ENCODE peak calls at places on chromosomes 11 and 22, in five cellular contexts. F is left ventricle myocardium inferior, U is vagina, T is upper lobe of right lung, D is OCI-LY7. R is an unnamed sample. For H3K4me1, the result is how much of the 10 kb centered on the place peaks cover.

GRCh38 chr11:134835561-134835960 is 423.5 kb upstream of the B3GAT1 start:
- DNase-seq in F (no peak), U (no peak), T (no peak), D (no peak), R (no peak)

GRCh38 chr22:37206841-37207821 is 5.1 kb downstream of the SSTR3 start:
- DNase-seq in F (no peak), U (no peak), T (peak), D (no peak), R (peak)

GRCh38 chr22:32754413-32755041 is 47.0 kb upstream of the TIMP3 start:
- DNase-seq in F (peak), U (no peak), T (no peak), D (no peak), R (peak)

GRCh38 chr11:47234669-47235075 is 13.9 kb downstream of the ACP2 start:
- DNase-seq in F (no peak), U (no peak), T (no peak), D (no peak), R (no peak)

GRCh38 chr11:111569476-111569875 is 29.0 kb downstream of the LAYN start:
- DNase-seq in F (no peak), U (no peak), T (no peak), D (no peak), R (no peak)

GRCh38 chr11:1117970-1118369 is 39.8 kb upstream of the MUC5AC start:
- DNase-seq in F (no peak), U (no peak), T (no peak), D (no peak), R (peak)

GRCh38 chr22:49628351-49629023 is 199.2 kb downstream of the BRD1 start:
- DNase-seq in F (no peak), U (no peak), T (no peak), D (no peak), R (no peak)

GRCh38 chr22:17724678-17725464 is 49.4 kb downstream of the BID start:
- DNase-seq in F (no peak), U (no peak), T (no peak), D (no peak), R (no peak)

GRCh38 chr22:42313804-42314581 is 43.5 kb upstream of the TCF20 start:
- DNase-seq in F (peak), U (no peak), T (no peak), D (peak), R (no peak)

GRCh38 chr22:30301995-30302809 is 12.9 kb upstream of the CASTOR1 start:
- DNase-seq in F (peak), U (no peak), T (peak), D (peak), R (no peak)
- H3K4me1 ChIP-seq in F (half or more), U (half or more), T (half or more), D (half or more), R (half or more)

GRCh38 chr11:77144854-77145428 is 16.9 kb downstream of the MYO7A start:
- DNase-seq in F (no peak), U (no peak), T (no peak), D (no peak), R (no peak)
- H3K27ac ChIP-seq in F (no peak), U (no peak), T (no peak), D (no peak), R (no peak)

GRCh38 chr11:34940026-34940677 is 23.7 kb downstream of the PDHX start:
- DNase-seq in F (no peak), U (no peak), T (no peak), D (no peak), R (no peak)
- TF ChIP-seq CTCF in F (no peak), U (no peak), T (no peak), D (peak), R (no peak)

GRCh38 chr22:39430576-39431150 is 26.1 kb upstream of the MGAT3 start:
- DNase-seq in F (no peak), U (no peak), T (no peak), D (no peak), R (no peak)

GRCh38 chr22:39432361-39432811 is 24.4 kb upstream of the MGAT3 start:
- DNase-seq in F (no peak), U (no peak), T (no peak), D (no peak), R (no peak)

GRCh38 chr22:39431821-39432251 is 25.0 kb upstream of the MGAT3 start:
- DNase-seq in F (peak), U (no peak), T (no peak), D (no peak), R (peak)

GRCh38 chr22:39429916-39430575 is 26.8 kb upstream of the MGAT3 start:
- DNase-seq in F (no peak), U (no peak), T (no peak), D (no peak), R (no peak)

GRCh38 chr22:39431216-39431801 is 25.5 kb upstream of the MGAT3 start:
- DNase-seq in F (no peak), U (no peak), T (no peak), D (no peak), R (no peak)
- H3K4me1 ChIP-seq in F (under half), U (under half), T (under half), D (under half), R (under half)

DNA sequence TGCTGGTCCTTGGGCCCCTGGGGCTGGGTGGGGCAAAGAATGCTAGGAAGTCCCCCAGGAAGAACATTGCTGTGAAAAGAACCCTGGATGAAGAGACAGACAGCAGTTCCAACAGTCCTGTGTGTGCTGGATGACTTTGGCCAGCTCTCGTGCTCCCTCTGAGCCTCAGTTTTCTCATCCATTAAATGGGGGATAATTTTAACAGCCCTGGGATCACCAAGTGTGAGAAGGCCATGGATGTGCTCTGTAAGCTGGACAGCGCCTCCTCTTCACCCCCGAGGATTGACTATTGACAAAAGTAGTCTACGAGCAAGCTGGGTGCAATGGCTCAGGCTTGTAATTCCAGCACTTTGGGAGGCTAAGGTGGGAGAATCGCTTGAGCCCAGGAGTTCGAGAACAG is 2.5 kb downstream of the LARGE2 start:
- DNase-seq in F (no peak), U (no peak), T (no peak), D (no peak), R (peak)
- H3K27ac ChIP-seq in F (no peak), U (no peak), T (no peak), D (no peak), R (no peak)

GRCh38 chr11:91041626-91042025 is 818.8 kb upstream of the CHORDC1 start:
- DNase-seq in F (no peak), U (no peak), T (no peak), D (no peak), R (no peak)
- TF ChIP-seq CTCF in F (peak), U (no peak), T (peak), D (no peak), R (no peak)

GRCh38 chr11:94675239-94675638 is 92.9 kb upstream of the AMOTL1 start:
- DNase-seq in F (no peak), U (no peak), T (no peak), D (no peak), R (no peak)

GRCh38 chr11:94674005-94674491 is 94.1 kb upstream of the AMOTL1 start:
- DNase-seq in F (no peak), U (peak), T (no peak), D (no peak), R (no peak)

GRCh38 chr11:94673353-94673752 is 94.8 kb upstream of the AMOTL1 start:
- DNase-seq in F (no peak), U (no peak), T (no peak), D (no peak), R (no peak)

GRCh38 chr11:94676769-94677168 is 91.4 kb upstream of the AMOTL1 start:
- DNase-seq in F (no peak), U (no peak), T (no peak), D (no peak), R (no peak)

GRCh38 chr11:94675788-94676187 is 92.4 kb upstream of the AMOTL1 start:
- DNase-seq in F (no peak), U (peak), T (no peak), D (no peak), R (no peak)
- H3K4me1 ChIP-seq in F (under half), U (under half), T (under half), D (under half), R (under half)

GRCh38 chr11:101011881-101012280 is 117.7 kb downstream of the PGR start:
- DNase-seq in F (no peak), U (no peak), T (no peak), D (no peak), R (no peak)
- H3K27ac ChIP-seq in F (no peak), U (no peak), T (no peak), D (no peak), R (no peak)

DNA sequence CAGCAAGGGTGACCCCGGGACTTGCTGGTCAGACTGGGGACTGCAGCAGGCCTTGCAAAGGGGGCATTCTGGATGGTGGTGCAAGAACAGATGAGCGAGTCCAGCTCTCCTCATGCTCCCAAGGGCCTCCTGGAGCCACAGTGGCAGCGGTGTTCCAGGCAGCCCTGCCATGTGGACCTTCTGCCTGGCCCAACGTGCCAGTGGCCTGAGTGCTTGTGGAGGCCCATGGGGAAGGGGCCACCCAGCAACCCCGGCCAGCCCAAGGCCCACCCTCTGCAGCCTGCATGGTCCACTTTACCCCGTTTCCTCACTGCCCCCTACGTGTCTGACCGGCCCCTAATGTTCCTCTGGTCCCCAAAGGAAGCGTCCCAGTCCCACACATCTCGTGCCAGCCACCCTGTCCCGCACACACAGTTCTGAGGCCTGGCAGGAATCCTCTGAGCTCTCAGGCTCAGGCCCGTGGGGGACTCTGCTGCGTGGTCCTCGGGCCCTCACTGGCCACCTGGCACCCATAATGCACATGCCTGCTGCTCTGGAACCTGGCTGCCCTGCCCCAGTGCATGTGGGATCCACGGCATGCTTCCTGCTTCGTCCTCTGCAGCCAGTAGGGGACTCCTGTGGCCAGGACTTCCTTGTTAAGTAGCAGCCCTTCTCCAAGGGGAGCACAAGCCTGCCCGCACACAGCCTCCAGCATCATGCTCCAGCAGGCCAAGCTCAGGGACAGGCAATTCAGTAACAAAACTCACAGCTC is 85.5 kb downstream of the DGCR2 start:
- DNase-seq in F (no peak), U (no peak), T (peak), D (no peak), R (peak)
- TF ChIP-seq CTCF in F (no peak), U (no peak), T (no peak), D (no peak), R (no peak)

R was measured in tibial artery.